ENCODE peak calls at places on chromosome 6, in six cellular contexts. O is choroid plexus epithelial cell; D is Peyer's patch; N is CD8-positive, alpha-beta T cell; P is fibroblast of villous mesenchyme; R is GM12865. T is an unnamed sample.

GRCh38 chr6:33983721-33984465 is 162.0 kb downstream of the GRM4 start:
- DNase-seq in O (no peak), D (peak; percentile 25), N (no peak), P (no peak), R (no peak), T (no peak)

GRCh38 chr6:116971959-116972358 is 94.9 kb downstream of the RFX6 start:
- DNase-seq in O (peak; percentile 67), D (no peak), N (no peak), P (peak; percentile 28), R (peak; percentile 54), T (peak; percentile 34)

GRCh38 chr6:85483041-85483700 is 33.3 kb downstream of the NT5E start:
- DNase-seq in O (peak; percentile 85), D (peak; percentile 93), N (peak; percentile 78), P (peak; percentile 80), R (peak; percentile 79), T (peak; percentile 60)

GRCh38 chr6:44039839-44040350 is 87.4 kb downstream of the MRPL14 start:
- DNase-seq in O (no peak), D (no peak), N (no peak), P (no peak), R (no peak), T (no peak)

GRCh38 chr6:152068622-152069261 is 261.3 kb downstream of the ESR1 start:
- DNase-seq in O (peak; percentile 50), D (no peak), N (no peak), P (no peak), R (no peak), T (no peak)

GRCh38 chr6:138765896-138766487 is 7.6 kb upstream of the CCDC28A start:
- DNase-seq in O (peak; percentile 73), D (no peak), N (no peak), P (peak; percentile 59), R (peak; percentile 36), T (peak; percentile 46)

GRCh38 chr6:144215402-144215931 is 65.2 kb downstream of the STX11 start:
- DNase-seq in O (peak; percentile 32), D (peak; percentile 59), N (no peak), P (peak; percentile 41), R (peak; percentile 60), T (peak; percentile 36)

GRCh38 chr6:161439093-161439492 is 165.2 kb upstream of the AGPAT4 start:
- DNase-seq in O (peak; percentile 94), D (no peak), N (no peak), P (peak; percentile 83), R (no peak), T (no peak)

GRCh38 chr6:49849121-49849907 is 17.0 kb downstream of the CRISP1 start:
- DNase-seq in O (peak; percentile 73), D (no peak), N (no peak), P (peak; percentile 62), R (peak; percentile 49), T (peak; percentile 9)

GRCh38 chr6:24545691-24546090 is 50.9 kb downstream of the ALDH5A1 start:
- DNase-seq in O (no peak), D (no peak), N (no peak), P (no peak), R (no peak), T (no peak)

GRCh38 chr6:52399511-52400315 is 20.4 kb upstream of the EFHC1 start:
- DNase-seq in O (peak; percentile 78), D (peak; percentile 61), N (peak; percentile 25), P (peak; percentile 70), R (peak; percentile 67), T (peak; percentile 50)

GRCh38 chr6:99568103-99568933 is at the start of gene CCNC:
- DNase-seq in O (peak; percentile 98), D (peak; percentile 94), N (peak; percentile 87), P (peak; percentile 98), R (peak; percentile 97), T (peak; percentile 84)

GRCh38 chr6:112743343-112743742 is 396.2 kb downstream of the RFPL4B start:
- DNase-seq in O (no peak), D (no peak), N (no peak), P (no peak), R (no peak), T (no peak)

GRCh38 chr6:6474170-6474920 is 114.2 kb upstream of the LY86 start:
- DNase-seq in O (no peak), D (no peak), N (no peak), P (no peak), R (no peak), T (no peak)

GRCh38 chr6:127022297-127022696 is 96.2 kb upstream of the RSPO3 start:
- DNase-seq in O (peak; percentile 63), D (peak; percentile 48), N (no peak), P (peak; percentile 61), R (no peak), T (no peak)

GRCh38 chr6:150775804-150776203 is 89.7 kb upstream of the MTHFD1L start:
- DNase-seq in O (no peak), D (no peak), N (no peak), P (no peak), R (no peak), T (no peak)

GRCh38 chr6:16955899-16956298 is 146.0 kb upstream of the STMND1 start:
- DNase-seq in O (no peak), D (no peak), N (no peak), P (no peak), R (no peak), T (no peak)

GRCh38 chr6:80214436-80215022 is 108.1 kb downstream of the BCKDHB start:
- DNase-seq in O (peak; percentile 81), D (no peak), N (no peak), P (peak; percentile 59), R (peak; percentile 47), T (peak; percentile 23)

GRCh38 chr6:34540841-34541240 is 15.3 kb downstream of the SPDEF start:
- DNase-seq in O (no peak), D (no peak), N (no peak), P (no peak), R (no peak), T (no peak)

GRCh38 chr6:2899596-2899995 is 3.5 kb downstream of the SERPINB9 start:
- DNase-seq in O (no peak), D (no peak), N (no peak), P (no peak), R (peak; percentile 85), T (peak; percentile 69)

GRCh38 chr6:15427360-15428070 is 181.6 kb downstream of the JARID2 start:
- DNase-seq in O (peak; percentile 75), D (no peak), N (no peak), P (peak; percentile 44), R (peak; percentile 31), T (no peak)

GRCh38 chr6:15430947-15431405 is 185.1 kb downstream of the JARID2 start:
- DNase-seq in O (peak; percentile 51), D (no peak), N (no peak), P (peak; percentile 59), R (no peak), T (no peak)

GRCh38 chr6:15430181-15430580 is 184.3 kb downstream of the JARID2 start:
- DNase-seq in O (peak; percentile 60), D (no peak), N (no peak), P (peak; percentile 78), R (no peak), T (no peak)

GRCh38 chr6:15431762-15432495 is 186.1 kb downstream of the JARID2 start:
- DNase-seq in O (peak; percentile 51), D (no peak), N (no peak), P (peak; percentile 85), R (no peak), T (no peak)

GRCh38 chr6:15429146-15430110 is 183.6 kb downstream of the JARID2 start:
- DNase-seq in O (peak; percentile 93), D (no peak), N (no peak), P (peak; percentile 86), R (no peak), T (no peak)
- TF ChIP-seq CTCF in O (no peak), D (no peak), N (no peak), P (no peak), R (no peak), T (no peak)

DNA sequence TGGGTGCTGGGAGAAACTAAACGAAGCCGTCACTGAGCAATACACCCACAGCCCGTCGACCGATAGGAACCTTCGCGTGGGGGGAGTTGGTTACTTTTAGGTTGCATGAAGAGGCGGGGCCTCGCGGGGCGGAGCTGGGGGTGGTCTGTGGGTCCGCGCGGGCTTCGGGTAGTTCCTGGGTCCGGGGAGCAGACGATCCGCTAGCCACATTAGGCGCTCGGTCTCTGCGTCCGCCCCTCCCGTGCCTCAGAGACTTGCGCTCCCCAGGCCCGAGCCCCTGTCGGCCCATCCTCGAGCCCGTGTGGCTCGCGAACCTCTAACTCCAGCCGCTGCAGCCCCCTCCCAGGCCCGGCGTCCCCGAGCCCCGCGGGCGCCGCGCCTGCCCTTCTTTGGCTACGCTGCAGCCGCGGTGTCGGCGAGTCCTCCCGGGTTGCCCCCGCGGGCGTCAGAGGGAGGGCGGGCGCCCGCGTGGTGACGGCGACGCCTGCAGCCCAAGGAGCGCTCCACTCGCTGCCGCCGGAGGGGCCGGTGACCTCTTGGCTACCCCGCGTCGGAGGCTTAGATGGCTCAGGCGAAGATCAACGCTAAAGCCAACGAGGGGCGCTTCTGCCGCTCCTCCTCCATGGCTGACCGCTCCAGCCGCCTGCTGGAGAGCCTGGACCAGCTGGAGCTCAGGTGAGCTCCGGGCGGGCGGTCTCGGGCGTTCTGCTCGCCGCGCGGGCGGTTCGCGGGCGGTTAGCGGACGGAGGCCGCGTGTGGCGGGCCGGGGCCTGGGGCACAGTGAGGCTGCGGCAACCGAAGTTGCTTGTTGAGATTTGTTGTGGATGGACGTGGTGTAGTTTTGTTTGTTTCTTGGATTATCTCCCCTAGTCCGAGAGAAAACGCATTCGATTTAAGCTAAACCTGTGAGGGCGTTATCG is at the start of gene BAG2:
- DNase-seq in O (peak; percentile 93), D (peak; percentile 96), N (peak; percentile 80), P (peak; percentile 93), R (peak; percentile 96), T (peak; percentile 94)
- TF ChIP-seq CTCF in O (peak; percentile 36), D (peak; percentile 27), N (no peak), P (peak; percentile 6), R (peak; percentile 12), T (peak; percentile 19)

GRCh38 chr6:148343028-148343374 is 363 bp downstream of the SASH1 start:
- DNase-seq in O (no peak), D (peak; percentile 47), N (no peak), P (no peak), R (no peak), T (no peak)

GRCh38 chr6:148345176-148345575 is 2.5 kb downstream of the SASH1 start:
- DNase-seq in O (no peak), D (no peak), N (no peak), P (no peak), R (no peak), T (no peak)

GRCh38 chr6:148345578-148345977 is 2.9 kb downstream of the SASH1 start:
- DNase-seq in O (no peak), D (no peak), N (no peak), P (no peak), R (no peak), T (no peak)

GRCh38 chr6:148342146-148343027 is at the start of gene SASH1:
- DNase-seq in O (peak; percentile 88), D (peak; percentile 76), N (no peak), P (peak; percentile 86), R (peak; percentile 5), T (peak; percentile 44)

DNA sequence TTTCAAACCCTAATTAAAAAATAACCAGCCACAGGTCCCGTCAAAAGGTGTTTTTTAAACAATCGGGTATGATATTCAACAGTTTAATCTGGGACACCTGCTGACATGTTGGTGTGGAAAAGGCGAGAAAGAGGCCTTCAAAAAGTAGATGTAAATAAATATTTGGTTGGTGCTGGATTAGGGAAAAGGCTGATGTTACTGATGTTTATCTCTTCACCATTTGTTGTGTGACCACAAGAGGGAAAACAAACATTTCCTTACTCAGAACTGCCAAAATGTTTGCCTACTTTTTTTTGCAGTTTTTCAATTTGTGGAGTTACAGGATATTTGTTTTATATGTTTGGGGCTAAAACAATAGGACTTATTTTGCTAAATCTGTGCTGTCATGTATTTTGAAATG is 745 bp downstream of the SASH1 start:
- DNase-seq in O (no peak), D (no peak), N (no peak), P (peak; percentile 51), R (no peak), T (no peak)
- TF ChIP-seq CTCF in O (no peak), D (peak; percentile 8), N (no peak), P (no peak), R (no peak), T (no peak)

GRCh38 chr6:158131926-158132325 is 36.1 kb downstream of the SERAC1 start:
- DNase-seq in O (peak; percentile 59), D (no peak), N (no peak), P (peak; percentile 34), R (peak; percentile 41), T (peak; percentile 38)
- TF ChIP-seq CTCF in O (peak; percentile 66), D (no peak), N (peak; percentile 22), P (peak; percentile 56), R (peak; percentile 44), T (peak; percentile 41)